ENCODE peak calls at places on chromosomes 11 and 22, in seven cellular contexts. S, G, B, T, K, C and N are unnamed samples.

GRCh38 chr22:45271667-45272188 is 13.0 kb upstream of the UPK3A start:
- DNase-seq in S (peak), G (no peak), B (no peak), T (no peak), K (peak), C (no peak), N (no peak)

GRCh38 chr11:60978546-60979380 is 7.3 kb downstream of the CD6 start:
- DNase-seq in S (no peak), G (no peak), B (peak), T (peak), K (no peak), C (no peak), N (no peak)

GRCh38 chr11:1221848-1222311 is 986 bp upstream of the MUC5B start:
- DNase-seq in S (peak), G (no peak), B (no peak), T (no peak), K (no peak), C (no peak), N (no peak)

GRCh38 chr11:58524232-58525036 is 16.5 kb upstream of the OR5B21 start:
- DNase-seq in S (peak), G (peak), B (peak), T (peak), K (peak), C (peak), N (no peak)

GRCh38 chr11:67318239-67318555 is 14.9 kb downstream of the SSH3 start:
- DNase-seq in S (no peak), G (no peak), B (no peak), T (no peak), K (no peak), C (no peak), N (no peak)

GRCh38 chr11:111878385-111878765 is 590 bp downstream of the FDXACB1 start:
- DNase-seq in S (no peak), G (no peak), B (peak), T (no peak), K (no peak), C (no peak), N (no peak)

GRCh38 chr22:48445113-48445827 is 1382.4 kb downstream of the BRD1 start:
- DNase-seq in S (no peak), G (no peak), B (no peak), T (no peak), K (no peak), C (no peak), N (no peak)

GRCh38 chr11:130726234-130726559 is 190.1 kb downstream of the SNX19 start:
- DNase-seq in S (peak), G (no peak), B (no peak), T (no peak), K (peak), C (no peak), N (no peak)

GRCh38 chr11:114059984-114060401 is 482 bp downstream of the ZBTB16 start:
- DNase-seq in S (peak), G (no peak), B (peak), T (no peak), K (peak), C (no peak), N (no peak)

GRCh38 chr11:62387381-62387780 is 31.5 kb upstream of the SCGB1A1 start:
- DNase-seq in S (no peak), G (no peak), B (no peak), T (no peak), K (no peak), C (no peak), N (no peak)

GRCh38 chr22:38137876-38138687 is 27.6 kb upstream of the BAIAP2L2 start:
- DNase-seq in S (no peak), G (no peak), B (no peak), T (no peak), K (no peak), C (no peak), N (no peak)

GRCh38 chr22:41110968-41111367 is 18.6 kb downstream of the EP300 start:
- DNase-seq in S (no peak), G (no peak), B (no peak), T (no peak), K (no peak), C (no peak), N (no peak)

GRCh38 chr11:12094872-12095800 is 15.3 kb upstream of the MICAL2 start:
- DNase-seq in S (no peak), G (no peak), B (no peak), T (no peak), K (no peak), C (no peak), N (no peak)

GRCh38 chr11:61091373-61092279 is 10.7 kb upstream of the CD5 start:
- DNase-seq in S (no peak), G (peak), B (peak), T (peak), K (peak), C (no peak), N (no peak)

GRCh38 chr11:129853508-129854228 is 38.0 kb downstream of the TMEM45B start:
- DNase-seq in S (peak), G (no peak), B (peak), T (peak), K (peak), C (no peak), N (no peak)

GRCh38 chr22:45763236-45763624 is 91.6 kb downstream of the ATXN10 start:
- DNase-seq in S (no peak), G (no peak), B (no peak), T (no peak), K (no peak), C (no peak), N (no peak)

GRCh38 chr11:93525601-93526000 is 17.6 kb downstream of the SMCO4 start:
- DNase-seq in S (peak), G (no peak), B (no peak), T (peak), K (peak), C (no peak), N (no peak)

GRCh38 chr11:33616552-33616951 is 84.1 kb downstream of the C11orf91 start:
- DNase-seq in S (no peak), G (no peak), B (no peak), T (no peak), K (peak), C (no peak), N (no peak)

GRCh38 chr22:39900306-39901227 is at the start of gene GRAP2:
- DNase-seq in S (no peak), G (no peak), B (no peak), T (peak), K (no peak), C (no peak), N (no peak)

GRCh38 chr11:28621648-28622215 is 513.5 kb downstream of the METTL15 start:
- DNase-seq in S (peak), G (no peak), B (no peak), T (no peak), K (peak), C (no peak), N (no peak)

GRCh38 chr11:74671520-74672196 is 59.6 kb downstream of the CHRDL2 start:
- DNase-seq in S (no peak), G (peak), B (no peak), T (no peak), K (peak), C (no peak), N (no peak)

GRCh38 chr11:133821776-133822175 is 23.5 kb downstream of the SPATA19 start:
- DNase-seq in S (peak), G (no peak), B (peak), T (peak), K (peak), C (no peak), N (no peak)

GRCh38 chr11:77167111-77167626 is 39.1 kb downstream of the MYO7A start:
- DNase-seq in S (peak), G (no peak), B (no peak), T (no peak), K (no peak), C (no peak), N (no peak)

GRCh38 chr22:44341431-44342346 is 28.9 kb upstream of the SHISAL1 start:
- DNase-seq in S (no peak), G (no peak), B (no peak), T (no peak), K (no peak), C (no peak), N (no peak)

GRCh38 chr11:109808569-109808968 is 284.6 kb upstream of the ZC3H12C start:
- DNase-seq in S (no peak), G (peak), B (no peak), T (no peak), K (peak), C (no peak), N (no peak)

GRCh38 chr11:46475041-46475925 is 83.7 kb upstream of the CHRM4 start:
- DNase-seq in S (no peak), G (no peak), B (no peak), T (no peak), K (no peak), C (no peak), N (no peak)